ENCODE peak calls at places on chromosomes 5 and 9, in six cellular contexts. O is germinal center, H is Calu3, A is AG09309, P is OCI-LY7, N is GM20000. D is an unnamed sample.

GRCh38 chr9:110601098-110601497 is 21.6 kb upstream of the SVEP1 start:
- DNase-seq in P (no peak), N (no peak), H (no peak), A (no peak), O (no peak), D (no peak)

GRCh38 chr5:147887925-147888324 is 9.4 kb downstream of the SCGB3A2 start:
- DNase-seq in H (no peak), A (no peak), O (no peak), N (no peak), P (no peak), D (no peak)

GRCh38 chr9:127027694-127028093 is 94.7 kb downstream of the ANGPTL2 start:
- DNase-seq in A (no peak), P (no peak), N (no peak), H (no peak), O (no peak), D (no peak)

GRCh38 chr9:127867356-127868277 is 9.9 kb downstream of the AK1 start:
- DNase-seq in O (no peak), N (no peak), H (no peak), A (no peak), P (no peak), D (no peak)

GRCh38 chr5:32144637-32145207 is 29.4 kb downstream of the GOLPH3 start:
- DNase-seq in N (no peak), A (no peak), H (no peak), P (no peak), O (no peak), D (no peak)

GRCh38 chr5:17212996-17213395 is 4.4 kb upstream of the BASP1 start:
- DNase-seq in H (no peak), N (no peak), O (no peak), A (no peak), P (no peak), D (no peak)

GRCh38 chr5:131996210-131997025 is 15.0 kb downstream of the ACSL6 start:
- DNase-seq in O (no peak), N (no peak), H (no peak), P (no peak), A (no peak), D (no peak)

GRCh38 chr9:79382468-79382867 is 189.3 kb upstream of the TLE4 start:
- DNase-seq in P (no peak), H (no peak), A (no peak), O (peak), N (no peak), D (peak)

GRCh38 chr5:31664566-31664965 is 25.6 kb downstream of the PDZD2 start:
- DNase-seq in P (peak), N (no peak), O (no peak), A (no peak), H (peak), D (peak)